ENCODE peak calls at places on chromosomes 6 and 20, in ten cellular contexts. One of them, this sample, is unnamed.
A peak's percentile ranks its signal among the peaks of the same experiment; 100 is the strongest.

GRCh38 chr6:156840136-156840535 is 63.0 kb downstream of the ARID1B start:
- DNase-seq in prostate gland: no peak
- DNase-seq in sigmoid colon: no peak
- DNase-seq in GM12892: no peak
- DNase-seq in esophagus muscularis mucosa: no peak
- DNase-seq in spleen: no peak
- DNase-seq in upper lobe of left lung: no peak
- DNase-seq in endothelial cell of umbilical vein: peak; percentile 38
- DNase-seq in HepG2: no peak
- DNase-seq in breast epithelium: no peak
- DNase-seq in this sample: no peak

GRCh38 chr6:143810745-143811144 is 32.4 kb upstream of the LTV1 start:
- DNase-seq in prostate gland: no peak
- DNase-seq in sigmoid colon: no peak
- DNase-seq in GM12892: no peak
- DNase-seq in esophagus muscularis mucosa: no peak
- DNase-seq in spleen: no peak
- DNase-seq in upper lobe of left lung: no peak
- DNase-seq in endothelial cell of umbilical vein: no peak
- DNase-seq in HepG2: no peak
- DNase-seq in breast epithelium: no peak
- DNase-seq in this sample: no peak

GRCh38 chr6:75183099-75183541 is 22.7 kb downstream of the COL12A1 start:
- DNase-seq in prostate gland: no peak
- DNase-seq in sigmoid colon: no peak
- DNase-seq in GM12892: no peak
- DNase-seq in esophagus muscularis mucosa: no peak
- DNase-seq in spleen: no peak
- DNase-seq in upper lobe of left lung: no peak
- DNase-seq in endothelial cell of umbilical vein: no peak
- DNase-seq in HepG2: no peak
- DNase-seq in breast epithelium: no peak
- DNase-seq in this sample: no peak

GRCh38 chr6:122066200-122066599 is 333.3 kb upstream of the HSF2 start:
- DNase-seq in prostate gland: no peak
- DNase-seq in sigmoid colon: no peak
- DNase-seq in GM12892: no peak
- DNase-seq in esophagus muscularis mucosa: no peak
- DNase-seq in spleen: no peak
- DNase-seq in upper lobe of left lung: no peak
- DNase-seq in endothelial cell of umbilical vein: no peak
- DNase-seq in HepG2: no peak
- DNase-seq in breast epithelium: no peak
- DNase-seq in this sample: no peak

GRCh38 chr20:35563834-35564233 is 22.0 kb downstream of the ERGIC3 start:
- DNase-seq in prostate gland: no peak
- DNase-seq in sigmoid colon: no peak
- DNase-seq in GM12892: no peak
- DNase-seq in esophagus muscularis mucosa: no peak
- DNase-seq in spleen: peak; percentile 15
- DNase-seq in upper lobe of left lung: no peak
- DNase-seq in endothelial cell of umbilical vein: no peak
- DNase-seq in HepG2: no peak
- DNase-seq in breast epithelium: no peak
- DNase-seq in this sample: no peak

GRCh38 chr6:148407372-148407771 is 64.7 kb downstream of the SASH1 start:
- DNase-seq in prostate gland: no peak
- DNase-seq in sigmoid colon: no peak
- DNase-seq in GM12892: no peak
- DNase-seq in esophagus muscularis mucosa: no peak
- DNase-seq in spleen: no peak
- DNase-seq in upper lobe of left lung: no peak
- DNase-seq in endothelial cell of umbilical vein: peak; percentile 97
- DNase-seq in HepG2: no peak
- DNase-seq in breast epithelium: no peak
- DNase-seq in this sample: no peak

GRCh38 chr6:22221630-22222029 is 75.2 kb downstream of the PRL start:
- DNase-seq in prostate gland: no peak
- DNase-seq in sigmoid colon: no peak
- DNase-seq in GM12892: no peak
- DNase-seq in esophagus muscularis mucosa: no peak
- DNase-seq in spleen: no peak
- DNase-seq in upper lobe of left lung: no peak
- DNase-seq in endothelial cell of umbilical vein: no peak
- DNase-seq in HepG2: no peak
- DNase-seq in breast epithelium: no peak
- DNase-seq in this sample: no peak

GRCh38 chr20:6769953-6770831 is 2.7 kb downstream of the BMP2 start:
- DNase-seq in prostate gland: peak; percentile 10
- DNase-seq in sigmoid colon: peak; percentile 76
- DNase-seq in GM12892: no peak
- DNase-seq in esophagus muscularis mucosa: no peak
- DNase-seq in spleen: peak; percentile 84
- DNase-seq in upper lobe of left lung: peak; percentile 82
- DNase-seq in endothelial cell of umbilical vein: peak; percentile 40
- DNase-seq in HepG2: no peak
- DNase-seq in breast epithelium: no peak
- DNase-seq in this sample: peak; percentile 54

GRCh38 chr20:10171864-10172751 is 46.5 kb upstream of the SNAP25 start:
- DNase-seq in prostate gland: peak; percentile 38
- DNase-seq in sigmoid colon: peak; percentile 65
- DNase-seq in GM12892: no peak
- DNase-seq in esophagus muscularis mucosa: no peak
- DNase-seq in spleen: peak; percentile 64
- DNase-seq in upper lobe of left lung: peak; percentile 43
- DNase-seq in endothelial cell of umbilical vein: peak; percentile 37
- DNase-seq in HepG2: no peak
- DNase-seq in breast epithelium: no peak
- DNase-seq in this sample: peak; percentile 73

GRCh38 chr6:11275598-11275997 is 43.1 kb upstream of the NEDD9 start:
- DNase-seq in prostate gland: no peak
- DNase-seq in sigmoid colon: no peak
- DNase-seq in GM12892: peak; percentile 27
- DNase-seq in esophagus muscularis mucosa: no peak
- DNase-seq in spleen: no peak
- DNase-seq in upper lobe of left lung: peak; percentile 67
- DNase-seq in endothelial cell of umbilical vein: no peak
- DNase-seq in HepG2: peak; percentile 91
- DNase-seq in breast epithelium: no peak
- DNase-seq in this sample: no peak

GRCh38 chr6:79631800-79632172 is 657 bp downstream of the SH3BGRL2 start:
- DNase-seq in prostate gland: no peak
- DNase-seq in sigmoid colon: no peak
- DNase-seq in GM12892: no peak
- DNase-seq in esophagus muscularis mucosa: no peak
- DNase-seq in spleen: no peak
- DNase-seq in upper lobe of left lung: no peak
- DNase-seq in endothelial cell of umbilical vein: no peak
- DNase-seq in HepG2: no peak
- DNase-seq in breast epithelium: no peak
- DNase-seq in this sample: no peak

GRCh38 chr6:36885461-36886401 is at the start of gene C6orf89:
- DNase-seq in prostate gland: peak; percentile 97
- DNase-seq in sigmoid colon: peak; percentile 99
- DNase-seq in GM12892: peak; percentile 72
- DNase-seq in esophagus muscularis mucosa: peak; percentile 99
- DNase-seq in spleen: peak; percentile 99
- DNase-seq in upper lobe of left lung: peak; percentile 99
- DNase-seq in endothelial cell of umbilical vein: peak; percentile 96
- DNase-seq in HepG2: peak; percentile 99
- DNase-seq in breast epithelium: peak; percentile 98
- DNase-seq in this sample: peak; percentile 98
- TF ChIP-seq POLR2A in prostate gland: peak; percentile 53
- TF ChIP-seq POLR2A in sigmoid colon: peak; percentile 66
- TF ChIP-seq POLR2A in GM12892: peak; percentile 77
- TF ChIP-seq POLR2A in esophagus muscularis mucosa: peak; percentile 78
- TF ChIP-seq POLR2A in spleen: peak; percentile 29
- TF ChIP-seq POLR2A in upper lobe of left lung: peak; percentile 73
- TF ChIP-seq POLR2A in endothelial cell of umbilical vein: peak; percentile 89
- TF ChIP-seq POLR2A in HepG2: peak; percentile 42
- TF ChIP-seq POLR2A in breast epithelium: no peak
- TF ChIP-seq POLR2A in this sample: peak; percentile 33

DNA sequence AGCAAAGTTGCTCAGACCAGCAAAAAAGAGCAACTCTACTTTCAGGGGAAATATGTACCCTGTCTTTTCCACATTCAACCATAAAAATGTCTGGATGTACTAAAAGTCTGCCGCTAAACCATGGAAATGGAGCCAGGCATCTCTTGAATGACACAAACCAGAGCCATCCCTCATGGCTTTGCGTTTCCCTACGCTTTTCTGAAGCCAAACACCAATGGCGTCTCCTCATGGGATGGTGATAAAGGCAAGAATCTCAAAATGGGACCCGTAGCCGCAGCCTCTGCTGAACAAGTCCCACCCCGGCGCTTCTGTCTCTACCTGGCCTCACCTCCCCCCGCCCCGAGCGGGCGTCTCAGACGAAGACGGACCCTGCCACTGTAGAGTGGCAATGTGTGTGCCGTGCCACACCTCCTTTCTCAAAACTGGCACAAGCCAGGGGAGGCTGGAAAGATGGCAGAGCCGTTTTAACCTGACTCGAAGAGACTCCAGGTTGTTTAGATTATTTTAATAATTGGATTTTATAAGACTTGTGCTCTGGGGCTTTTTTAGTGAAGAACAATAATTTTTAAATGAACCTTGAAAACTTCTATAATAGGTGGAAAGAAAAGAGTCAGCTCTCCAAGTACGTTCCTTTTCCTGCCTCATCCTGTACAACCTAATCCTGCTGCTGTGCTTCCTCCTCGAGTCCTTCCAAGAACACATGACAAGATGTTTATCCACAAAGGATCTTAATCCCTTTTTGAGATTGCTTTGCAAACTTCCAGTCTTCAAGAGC is 80.1 kb upstream of the AFDN start:
- DNase-seq in prostate gland: no peak
- DNase-seq in sigmoid colon: peak; percentile 60
- DNase-seq in GM12892: no peak
- DNase-seq in esophagus muscularis mucosa: no peak
- DNase-seq in spleen: peak; percentile 62
- DNase-seq in upper lobe of left lung: no peak
- DNase-seq in endothelial cell of umbilical vein: no peak
- DNase-seq in HepG2: no peak
- DNase-seq in breast epithelium: no peak
- DNase-seq in this sample: peak; percentile 23
- TF ChIP-seq POLR2AphosphoS5 in prostate gland: no peak
- TF ChIP-seq POLR2AphosphoS5 in sigmoid colon: peak; percentile 89
- TF ChIP-seq POLR2AphosphoS5 in GM12892: no peak
- TF ChIP-seq POLR2AphosphoS5 in esophagus muscularis mucosa: no peak
- TF ChIP-seq POLR2AphosphoS5 in spleen: no peak
- TF ChIP-seq POLR2AphosphoS5 in upper lobe of left lung: no peak
- TF ChIP-seq POLR2AphosphoS5 in endothelial cell of umbilical vein: no peak
- TF ChIP-seq POLR2AphosphoS5 in HepG2: no peak
- TF ChIP-seq POLR2AphosphoS5 in breast epithelium: no peak
- TF ChIP-seq POLR2AphosphoS5 in this sample: no peak

GRCh38 chr6:24344981-24345380 is 12.9 kb downstream of the DCDC2 start:
- DNase-seq in prostate gland: no peak
- DNase-seq in sigmoid colon: no peak
- DNase-seq in GM12892: no peak
- DNase-seq in esophagus muscularis mucosa: no peak
- DNase-seq in spleen: no peak
- DNase-seq in upper lobe of left lung: no peak
- DNase-seq in endothelial cell of umbilical vein: no peak
- DNase-seq in HepG2: no peak
- DNase-seq in breast epithelium: no peak
- DNase-seq in this sample: no peak
- TF ChIP-seq POLR2A in prostate gland: no peak
- TF ChIP-seq POLR2A in sigmoid colon: no peak
- TF ChIP-seq POLR2A in GM12892: no peak
- TF ChIP-seq POLR2A in esophagus muscularis mucosa: no peak
- TF ChIP-seq POLR2A in spleen: no peak
- TF ChIP-seq POLR2A in upper lobe of left lung: no peak
- TF ChIP-seq POLR2A in endothelial cell of umbilical vein: no peak
- TF ChIP-seq POLR2A in HepG2: no peak
- TF ChIP-seq POLR2A in breast epithelium: no peak
- TF ChIP-seq POLR2A in this sample: no peak

DNA sequence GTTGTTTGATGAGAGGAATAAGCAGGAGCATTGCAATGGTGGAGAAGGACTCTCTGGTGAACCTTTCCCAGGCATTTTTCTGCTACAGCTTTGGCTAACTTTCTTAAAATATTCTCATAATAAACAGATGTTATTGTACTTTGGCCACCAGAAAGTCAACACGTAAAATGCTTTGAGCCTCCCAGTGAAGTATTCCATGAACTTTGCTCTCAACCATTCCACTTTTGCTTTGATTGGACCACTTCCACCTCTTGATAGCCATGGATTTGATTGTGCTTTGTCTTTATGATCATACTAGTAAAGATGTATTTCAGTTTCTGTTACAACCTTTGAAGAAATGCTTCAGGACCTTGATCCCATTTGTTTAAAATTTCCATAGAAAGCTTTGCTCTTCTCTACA is 241.1 kb downstream of the TENT5A start:
- DNase-seq in prostate gland: no peak
- DNase-seq in sigmoid colon: no peak
- DNase-seq in GM12892: no peak
- DNase-seq in esophagus muscularis mucosa: no peak
- DNase-seq in spleen: no peak
- DNase-seq in upper lobe of left lung: no peak
- DNase-seq in endothelial cell of umbilical vein: no peak
- DNase-seq in HepG2: peak; percentile 29
- DNase-seq in breast epithelium: no peak
- DNase-seq in this sample: no peak
- TF ChIP-seq POLR2AphosphoS5 in prostate gland: no peak
- TF ChIP-seq POLR2AphosphoS5 in sigmoid colon: no peak
- TF ChIP-seq POLR2AphosphoS5 in GM12892: no peak
- TF ChIP-seq POLR2AphosphoS5 in esophagus muscularis mucosa: no peak
- TF ChIP-seq POLR2AphosphoS5 in spleen: no peak
- TF ChIP-seq POLR2AphosphoS5 in upper lobe of left lung: no peak
- TF ChIP-seq POLR2AphosphoS5 in endothelial cell of umbilical vein: no peak
- TF ChIP-seq POLR2AphosphoS5 in HepG2: no peak
- TF ChIP-seq POLR2AphosphoS5 in breast epithelium: no peak
- TF ChIP-seq POLR2AphosphoS5 in this sample: no peak